ENCODE peak calls at places on chromosomes 6 and 20, in seven cellular contexts. Q, M, S, B, E, C and O are unnamed samples.

GRCh38 chr6:16168858-16169257 is 40.0 kb downstream of the MYLIP start:
- DNase-seq in Q (no peak), M (no peak), S (no peak), B (peak), E (peak), C (peak), O (no peak)

GRCh38 chr6:159074120-159074684 is 29.4 kb upstream of the TAGAP start:
- DNase-seq in Q (peak), M (peak), S (no peak), B (peak), E (peak), C (peak), O (peak)

GRCh38 chr6:44932651-44933091 is 395.5 kb upstream of the RUNX2 start:
- DNase-seq in Q (no peak), M (no peak), S (no peak), B (no peak), E (no peak), C (no peak), O (no peak)

GRCh38 chr20:57432480-57432873 is 41.3 kb downstream of the RBM38 start:
- DNase-seq in Q (no peak), M (no peak), S (no peak), B (no peak), E (no peak), C (no peak), O (no peak)

GRCh38 chr20:19835533-19836222 is 77.6 kb downstream of the RIN2 start:
- DNase-seq in Q (no peak), M (no peak), S (peak), B (no peak), E (no peak), C (peak), O (no peak)

GRCh38 chr6:127366281-127367022 is 23.0 kb upstream of the ECHDC1 start:
- DNase-seq in Q (no peak), M (no peak), S (peak), B (peak), E (no peak), C (no peak), O (no peak)

GRCh38 chr20:14984768-14985622 is 647.6 kb upstream of the FLRT3 start:
- DNase-seq in Q (peak), M (no peak), S (no peak), B (no peak), E (no peak), C (no peak), O (no peak)

GRCh38 chr6:84685983-84686584 is 78.3 kb downstream of the TBX18 start:
- DNase-seq in Q (peak), M (peak), S (no peak), B (peak), E (no peak), C (no peak), O (no peak)

GRCh38 chr6:41537359-41537758 is 8.8 kb upstream of the FOXP4 start:
- DNase-seq in Q (no peak), M (no peak), S (no peak), B (no peak), E (no peak), C (no peak), O (no peak)

GRCh38 chr20:10067305-10067704 is 32.5 kb downstream of the ANKEF1 start:
- DNase-seq in Q (no peak), M (no peak), S (no peak), B (peak), E (no peak), C (no peak), O (no peak)

GRCh38 chr6:36119209-36119608 is 11.1 kb upstream of the MAPK13 start:
- DNase-seq in Q (no peak), M (no peak), S (no peak), B (no peak), E (no peak), C (no peak), O (no peak)

GRCh38 chr6:63471654-63472053 is 100.6 kb upstream of the LOC128125822 start:
- DNase-seq in Q (no peak), M (no peak), S (no peak), B (no peak), E (no peak), C (no peak), O (no peak)

GRCh38 chr6:169738204-169738971 is 13.0 kb downstream of the DYNLT2 start:
- DNase-seq in Q (no peak), M (no peak), S (peak), B (peak), E (no peak), C (no peak), O (no peak)

GRCh38 chr20:9884666-9885065 is 45.8 kb upstream of the PAK5 start:
- DNase-seq in Q (no peak), M (no peak), S (no peak), B (peak), E (no peak), C (no peak), O (no peak)

GRCh38 chr20:3316131-3316530 is 77.1 kb upstream of the SLC4A11 start:
- DNase-seq in Q (peak), M (no peak), S (no peak), B (no peak), E (no peak), C (peak), O (peak)

GRCh38 chr6:1832358-1832757 is 222.6 kb downstream of the FOXC1 start:
- DNase-seq in Q (no peak), M (no peak), S (no peak), B (no peak), E (no peak), C (no peak), O (no peak)

GRCh38 chr6:83442752-83443151 is 11.9 kb upstream of the ME1 start:
- DNase-seq in Q (no peak), M (no peak), S (no peak), B (peak), E (no peak), C (no peak), O (no peak)

GRCh38 chr6:142871910-142872331 is 73.1 kb downstream of the HIVEP2 start:
- DNase-seq in Q (peak), M (no peak), S (peak), B (peak), E (no peak), C (no peak), O (peak)

GRCh38 chr6:126535585-126535984 is 195.7 kb downstream of the CENPW start:
- DNase-seq in Q (no peak), M (no peak), S (no peak), B (no peak), E (no peak), C (no peak), O (no peak)

GRCh38 chr6:17012421-17013225 is 89.2 kb upstream of the STMND1 start:
- DNase-seq in Q (no peak), M (no peak), S (no peak), B (no peak), E (peak), C (peak), O (no peak)

GRCh38 chr6:110098511-110099116 is 80.9 kb downstream of the WASF1 start:
- DNase-seq in Q (no peak), M (no peak), S (no peak), B (no peak), E (no peak), C (no peak), O (no peak)

GRCh38 chr20:33676652-33677645 is 2.7 kb upstream of the NECAB3 start:
- DNase-seq in Q (no peak), M (no peak), S (peak), B (no peak), E (no peak), C (no peak), O (no peak)

GRCh38 chr20:15236812-15237211 is 899.4 kb upstream of the FLRT3 start:
- DNase-seq in Q (peak), M (peak), S (no peak), B (peak), E (peak), C (no peak), O (peak)

GRCh38 chr20:36093025-36093803 is 61.3 kb upstream of the EPB41L1 start:
- DNase-seq in Q (peak), M (no peak), S (peak), B (no peak), E (peak), C (peak), O (peak)

GRCh38 chr6:131023834-131024504 is 39.1 kb downstream of the EPB41L2 start:
- DNase-seq in Q (peak), M (no peak), S (no peak), B (peak), E (no peak), C (no peak), O (no peak)

GRCh38 chr6:26087284-26088115 is at the start of gene HFE:
- DNase-seq in Q (peak), M (peak), S (peak), B (peak), E (peak), C (peak), O (peak)

GRCh38 chr6:100335999-100336398 is 128.7 kb downstream of the SIM1 start:
- DNase-seq in Q (no peak), M (no peak), S (no peak), B (peak), E (no peak), C (no peak), O (no peak)

GRCh38 chr6:6997282-6998193 is 110.2 kb upstream of the RREB1 start:
- DNase-seq in Q (no peak), M (no peak), S (no peak), B (no peak), E (no peak), C (no peak), O (no peak)

GRCh38 chr6:13404115-13404891 is 76.0 kb upstream of the TBC1D7 start:
- DNase-seq in Q (no peak), M (no peak), S (peak), B (peak), E (no peak), C (no peak), O (no peak)

GRCh38 chr20:32918751-32919150 is 60.0 kb downstream of the EFCAB8 start:
- DNase-seq in Q (peak), M (no peak), S (no peak), B (no peak), E (no peak), C (no peak), O (no peak)

GRCh38 chr6:132830236-132830799 is 15.9 kb downstream of the RPS12 start:
- DNase-seq in Q (no peak), M (no peak), S (no peak), B (peak), E (no peak), C (peak), O (no peak)

GRCh38 chr20:25272223-25273000 is 24.5 kb downstream of the PYGB start:
- DNase-seq in Q (no peak), M (no peak), S (peak), B (peak), E (no peak), C (no peak), O (no peak)